ENCODE peak calls at places on chromosomes 5 and 9, in ten cellular contexts. U is fibroblast of lung, M is transverse colon, Y is heart left ventricle, N is aorta, X is H4, S is NCI-H510A treated with DMSO at 0.1 percent for 48 hours, I is NCI-H460, J is Calu3, B is hypothalamus. W is an unnamed sample.

GRCh38 chr5:1172670-1173404 is 28.6 kb upstream of the SLC6A19 start:
- DNase-seq in U (no peak), M (no peak), Y (no peak), N (peak; percentile 15), X (no peak), S (no peak), I (no peak), J (no peak), B (no peak), W (no peak)

GRCh38 chr5:79240561-79240960 is 4.6 kb downstream of the JMY start:
- DNase-seq in U (peak; percentile 3), M (no peak), Y (no peak), N (no peak), X (no peak), S (no peak), I (no peak), J (no peak), B (no peak), W (no peak)

GRCh38 chr9:38288502-38288901 is 104.0 kb upstream of the ALDH1B1 start:
- DNase-seq in U (no peak), M (no peak), Y (no peak), N (no peak), X (no peak), S (no peak), I (no peak), J (no peak), B (no peak), W (no peak)

GRCh38 chr5:14696057-14696456 is 31.5 kb downstream of the OTULIN start:
- DNase-seq in U (no peak), M (no peak), Y (no peak), N (no peak), X (no peak), S (no peak), I (peak; percentile 65), J (no peak), B (no peak), W (no peak)

GRCh38 chr9:134219721-134220060 is 55.3 kb upstream of the RNU6ATAC start:
- DNase-seq in U (no peak), M (no peak), Y (no peak), N (peak; percentile 51), X (no peak), S (no peak), I (no peak), J (no peak), B (no peak), W (no peak)

GRCh38 chr9:109270971-109271900 is 49.6 kb downstream of the EPB41L4B start:
- DNase-seq in U (no peak), M (no peak), Y (no peak), N (no peak), X (no peak), S (peak; percentile 76), I (no peak), J (no peak), B (no peak), W (peak; percentile 86)

GRCh38 chr5:55892479-55892878 is 41.3 kb downstream of the IL31RA start:
- DNase-seq in U (no peak), M (no peak), Y (no peak), N (no peak), X (no peak), S (no peak), I (no peak), J (no peak), B (no peak), W (no peak)

GRCh38 chr9:97766092-97766491 is 69.0 kb upstream of the XPA start:
- DNase-seq in U (peak; percentile 11), M (no peak), Y (no peak), N (no peak), X (no peak), S (no peak), I (no peak), J (no peak), B (no peak), W (no peak)

GRCh38 chr9:35161713-35162604 is at the start of gene UNC13B:
- DNase-seq in U (peak; percentile 90), M (peak; percentile 97), Y (peak; percentile 96), N (peak; percentile 98), X (peak; percentile 89), S (peak; percentile 83), I (peak; percentile 86), J (peak; percentile 95), B (peak; percentile 96), W (peak; percentile 86)

GRCh38 chr9:135923508-135923907 is 16.2 kb upstream of the CAMSAP1 start:
- DNase-seq in U (no peak), M (no peak), Y (no peak), N (no peak), X (no peak), S (no peak), I (no peak), J (no peak), B (no peak), W (no peak)

GRCh38 chr5:36279054-36279698 is 22.5 kb downstream of the RANBP3L start:
- DNase-seq in U (peak; percentile 23), M (no peak), Y (no peak), N (no peak), X (no peak), S (no peak), I (no peak), J (no peak), B (no peak), W (no peak)

GRCh38 chr5:112418412-112419049 is 546 bp downstream of the EPB41L4A start:
- DNase-seq in U (peak; percentile 7), M (peak; percentile 12), Y (peak; percentile 22), N (peak; percentile 77), X (no peak), S (no peak), I (no peak), J (peak; percentile 4), B (peak; percentile 6), W (no peak)

GRCh38 chr9:135073741-135074305 is 13.6 kb upstream of the OLFM1 start:
- DNase-seq in U (no peak), M (peak; percentile 2), Y (no peak), N (peak; percentile 75), X (no peak), S (no peak), I (no peak), J (no peak), B (no peak), W (no peak)

GRCh38 chr5:151086905-151087360 is 6.1 kb upstream of the TNIP1 start:
- DNase-seq in U (no peak), M (peak; percentile 79), Y (no peak), N (peak; percentile 72), X (no peak), S (no peak), I (no peak), J (peak; percentile 76), B (no peak), W (no peak)

GRCh38 chr5:103829585-103829984 is 267.0 kb upstream of the NUDT12 start:
- DNase-seq in U (no peak), M (no peak), Y (no peak), N (no peak), X (no peak), S (no peak), I (peak; percentile 4), J (peak; percentile 24), B (no peak), W (no peak)

GRCh38 chr5:117376748-117377147 is 802.1 kb upstream of the SEMA6A start:
- DNase-seq in U (no peak), M (no peak), Y (no peak), N (no peak), X (no peak), S (no peak), I (no peak), J (no peak), B (no peak), W (no peak)

GRCh38 chr5:1255081-1255561 is 29.9 kb downstream of the SLC6A18 start:
- DNase-seq in U (no peak), M (no peak), Y (no peak), N (no peak), X (no peak), S (no peak), I (no peak), J (no peak), B (no peak), W (no peak)

GRCh38 chr5:55557123-55557522 is 22.4 kb upstream of the PLPP1 start:
- DNase-seq in U (no peak), M (peak; percentile 34), Y (no peak), N (no peak), X (no peak), S (no peak), I (no peak), J (no peak), B (no peak), W (peak; percentile 18)

GRCh38 chr5:88805151-88805784 is 77.7 kb downstream of the MEF2C start:
- DNase-seq in U (no peak), M (no peak), Y (no peak), N (no peak), X (no peak), S (no peak), I (no peak), J (no peak), B (no peak), W (no peak)